ENCODE peak calls at places on chromosomes 5 and 9, in six cellular contexts. E is A549, F is PC-3, V is HCT116, W is neuronal stem cell, P is astrocyte. Q is an unnamed sample.

GRCh38 chr5:56812110-56812509 is 3.2 kb upstream of the MAP3K1 start:
- DNase-seq in E (no peak), F (no peak), V (no peak), W (no peak), P (no peak), Q (peak; percentile 34)

GRCh38 chr5:163458778-163459405 is 1.0 kb downstream of the NUDCD2 start:
- DNase-seq in E (no peak), F (no peak), V (no peak), W (no peak), P (no peak), Q (peak; percentile 19)

GRCh38 chr9:7177383-7177782 is 419.6 kb downstream of the KDM4C start:
- DNase-seq in E (no peak), F (no peak), V (no peak), W (no peak), P (no peak), Q (no peak)

GRCh38 chr9:134154262-134154701 is 10.1 kb downstream of the RNU6ATAC start:
- DNase-seq in E (no peak), F (no peak), V (no peak), W (no peak), P (no peak), Q (no peak)

GRCh38 chr5:153463806-153464205 is 26.7 kb upstream of the GRIA1 start:
- DNase-seq in E (no peak), F (peak; percentile 63), V (no peak), W (peak; percentile 30), P (peak; percentile 39), Q (no peak)

GRCh38 chr5:61768692-61769281 is 436.7 kb downstream of the ZSWIM6 start:
- DNase-seq in E (peak; percentile 69), F (peak; percentile 53), V (peak; percentile 63), W (peak; percentile 4), P (no peak), Q (peak; percentile 54)

GRCh38 chr5:459562-460412 is 16.8 kb downstream of the EXOC3 start:
- DNase-seq in E (no peak), F (no peak), V (no peak), W (no peak), P (no peak), Q (no peak)

GRCh38 chr9:136728548-136729123 is 14.1 kb downstream of the LCN10 start:
- DNase-seq in E (no peak), F (peak; percentile 20), V (no peak), W (no peak), P (no peak), Q (peak; percentile 32)

GRCh38 chr5:94715843-94716242 is 97.4 kb downstream of the SLF1 start:
- DNase-seq in E (no peak), F (no peak), V (no peak), W (no peak), P (no peak), Q (no peak)

GRCh38 chr9:98974994-98975712 is 31.4 kb downstream of the COL15A1 start:
- DNase-seq in E (peak; percentile 86), F (peak; percentile 84), V (peak; percentile 61), W (peak; percentile 74), P (peak; percentile 44), Q (peak; percentile 47)

GRCh38 chr5:31982661-31983060 is 191.5 kb downstream of the GOLPH3 start:
- DNase-seq in E (no peak), F (peak; percentile 64), V (no peak), W (no peak), P (no peak), Q (no peak)

GRCh38 chr9:137317021-137317978 is 15.2 kb upstream of the NRARP start:
- DNase-seq in E (no peak), F (no peak), V (no peak), W (no peak), P (no peak), Q (no peak)

GRCh38 chr9:78620764-78621163 is 323.8 kb downstream of the PSAT1 start:
- DNase-seq in E (no peak), F (peak; percentile 83), V (no peak), W (no peak), P (peak; percentile 77), Q (no peak)

GRCh38 chr5:8478308-8478707 is 609.4 kb downstream of the MTRR start:
- DNase-seq in E (no peak), F (no peak), V (no peak), W (no peak), P (no peak), Q (no peak)

GRCh38 chr9:5025416-5025815 is 40.3 kb downstream of the JAK2 start:
- DNase-seq in E (no peak), F (no peak), V (no peak), W (no peak), P (no peak), Q (no peak)

GRCh38 chr9:109319072-109319630 is 1.7 kb downstream of the EPB41L4B start:
- DNase-seq in E (no peak), F (peak; percentile 49), V (no peak), W (peak; percentile 14), P (no peak), Q (no peak)

GRCh38 chr9:133067813-133068212 is 6.0 kb downstream of the CEL start:
- DNase-seq in E (no peak), F (peak; percentile 24), V (no peak), W (no peak), P (no peak), Q (no peak)

GRCh38 chr5:14190194-14191164 is 47.3 kb downstream of the TRIO start:
- DNase-seq in E (peak; percentile 85), F (peak; percentile 99), V (peak; percentile 73), W (no peak), P (peak; percentile 100), Q (no peak)

GRCh38 chr5:33105521-33105941 is 335.2 kb upstream of the TARS1 start:
- DNase-seq in E (no peak), F (peak; percentile 45), V (no peak), W (no peak), P (peak; percentile 80), Q (no peak)

DNA sequence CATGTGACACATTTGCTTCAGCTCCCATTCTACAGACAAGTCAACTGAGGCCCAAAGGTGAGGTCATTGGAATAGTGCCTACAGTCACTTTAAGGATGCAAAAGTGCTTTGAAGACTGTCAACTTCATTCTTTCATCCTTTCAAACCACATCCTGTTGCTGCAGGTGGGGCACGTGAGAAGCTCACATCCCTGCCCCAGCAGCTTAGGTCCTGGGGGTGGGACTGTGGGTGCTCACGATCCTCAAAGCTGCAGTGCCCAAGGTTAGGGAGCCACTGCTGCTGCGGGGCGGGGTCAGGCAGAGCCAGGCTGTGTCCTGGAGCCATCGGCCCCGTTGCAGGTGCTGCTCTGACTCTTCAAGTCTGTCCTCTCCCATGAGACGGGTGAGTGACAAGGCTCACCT is 57.9 kb upstream of the IER5L start:
- DNase-seq in E (no peak), F (no peak), V (no peak), W (no peak), P (no peak), Q (peak; percentile 95)
- H3K4me2 ChIP-seq in E (no peak overlapping the region), F (no peak overlapping the region), V (no peak overlapping the region), W (no peak overlapping the region), P (no peak overlapping the region), Q (peak overlapping the region; percentile 68)

GRCh38 chr5:79831381-79831780 is 141.7 kb downstream of the CMYA5 start:
- DNase-seq in E (no peak), F (no peak), V (no peak), W (no peak), P (no peak), Q (no peak)
- H3K27ac ChIP-seq in E (no peak overlapping the region), F (no peak overlapping the region), V (no peak overlapping the region), W (no peak overlapping the region), P (no peak overlapping the region), Q (no peak overlapping the region)

GRCh38 chr9:131636593-131636992 is 91.3 kb downstream of the PRRT1B start:
- DNase-seq in E (no peak), F (no peak), V (no peak), W (no peak), P (no peak), Q (no peak)
- H3K4me2 ChIP-seq in E (no peak overlapping the region), F (no peak overlapping the region), V (no peak overlapping the region), W (no peak overlapping the region), P (no peak overlapping the region), Q (no peak overlapping the region)

GRCh38 chr5:95781101-95781583 is 41.4 kb downstream of the GLRX start:
- DNase-seq in E (peak; percentile 73), F (peak; percentile 73), V (peak; percentile 62), W (peak; percentile 54), P (peak; percentile 63), Q (peak; percentile 88)
- H3K27ac ChIP-seq in E (peak overlapping the region; percentile 65), F (no peak overlapping the region), V (no peak overlapping the region), W (no peak overlapping the region), P (no peak overlapping the region), Q (no peak overlapping the region)

GRCh38 chr5:95725071-95725820 is 5.9 kb upstream of the RHOBTB3 start:
- DNase-seq in E (no peak), F (no peak), V (no peak), W (no peak), P (peak; percentile 74), Q (no peak)
- H3K4me2 ChIP-seq in E (no peak overlapping the region), F (no peak overlapping the region), V (no peak overlapping the region), W (no peak overlapping the region), P (peak overlapping the region; percentile 29), Q (no peak overlapping the region)

GRCh38 chr5:109654455-109654854 is 35.3 kb upstream of the MAN2A1 start:
- DNase-seq in E (no peak), F (peak; percentile 70), V (no peak), W (no peak), P (no peak), Q (no peak)

GRCh38 chr5:109652096-109652495 is 37.6 kb upstream of the MAN2A1 start:
- DNase-seq in E (no peak), F (no peak), V (no peak), W (no peak), P (no peak), Q (no peak)

GRCh38 chr5:109655841-109656240 is 33.9 kb upstream of the MAN2A1 start:
- DNase-seq in E (no peak), F (peak; percentile 27), V (no peak), W (no peak), P (peak; percentile 4), Q (no peak)

GRCh38 chr5:109653042-109653441 is 36.7 kb upstream of the MAN2A1 start:
- DNase-seq in E (no peak), F (no peak), V (no peak), W (no peak), P (no peak), Q (no peak)

DNA sequence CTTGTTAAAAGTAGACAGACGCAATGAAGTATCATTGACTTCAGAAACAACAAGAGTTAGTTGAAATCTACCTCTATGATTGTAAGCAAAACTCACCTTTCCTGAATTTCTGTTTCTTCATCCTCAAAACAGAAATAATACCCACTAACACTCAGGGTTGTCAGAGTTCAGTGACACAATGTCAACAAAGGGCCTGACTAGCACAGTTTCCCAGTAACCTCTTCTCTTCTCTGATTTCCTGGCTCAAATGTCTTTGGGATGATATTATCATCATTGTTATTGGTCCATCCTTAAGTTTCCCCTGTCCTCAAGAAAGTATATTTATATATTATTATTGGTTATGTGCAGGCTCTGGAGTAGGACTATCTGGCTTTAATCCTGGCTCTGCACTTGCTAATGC is 35.9 kb upstream of the MAN2A1 start:
- DNase-seq in E (no peak), F (peak; percentile 39), V (no peak), W (no peak), P (no peak), Q (no peak)
- H3K27ac ChIP-seq in E (no peak overlapping the region), F (peak overlapping the region; percentile 44), V (no peak overlapping the region), W (no peak overlapping the region), P (no peak overlapping the region), Q (no peak overlapping the region)

GRCh38 chr9:93294011-93294410 is 110.1 kb downstream of the WNK2 start:
- DNase-seq in E (no peak), F (no peak), V (no peak), W (no peak), P (no peak), Q (no peak)
- H3K4me2 ChIP-seq in E (no peak overlapping the region), F (no peak overlapping the region), V (no peak overlapping the region), W (no peak overlapping the region), P (no peak overlapping the region), Q (peak overlapping the region; percentile 56)

Q was measured in OCI-LY7.